ENCODE peak calls at places on chromosome 6, in ten cellular contexts. Z is heart right ventricle; S is Karpas-422; N is iPS DF 6.9; G is cardiac muscle cell; M is CD8-positive, alpha-beta T cell; A is thoracic aorta; U is NT2/D1; J is heart left ventricle; X is mucosa of descending colon. T is an unnamed sample. For H3K4me1, the result is how much of the 10 kb centered on the place peaks cover.

GRCh38 chr6:7578949-7579348 is 11.0 kb upstream of the SNRNP48 start:
- DNase-seq in Z (no peak), S (no peak), N (no peak), G (no peak), M (no peak), A (no peak), U (no peak), J (no peak), X (no peak), T (no peak)

GRCh38 chr6:169212897-169213813 is 40.5 kb downstream of the THBS2 start:
- DNase-seq in Z (peak), S (peak), N (peak), G (peak), M (peak), A (peak), U (peak), J (peak), X (peak), T (peak)

GRCh38 chr6:128186724-128187123 is 285.9 kb upstream of the THEMIS start:
- DNase-seq in Z (no peak), S (no peak), N (no peak), G (no peak), M (no peak), A (no peak), U (no peak), J (no peak), X (no peak), T (no peak)

GRCh38 chr6:144334150-144334708 is 49.1 kb downstream of the UTRN start:
- DNase-seq in Z (no peak), S (peak), N (no peak), G (no peak), M (peak), A (no peak), U (no peak), J (no peak), X (peak), T (no peak)

GRCh38 chr6:55713411-55713810 is 134.4 kb upstream of the HMGCLL1 start:
- DNase-seq in Z (no peak), S (no peak), N (no peak), G (no peak), M (no peak), A (no peak), U (no peak), J (no peak), X (peak), T (no peak)

GRCh38 chr6:142542704-142543233 is 241.0 kb downstream of the ADGRG6 start:
- DNase-seq in Z (peak), S (no peak), N (no peak), G (no peak), M (no peak), A (no peak), U (no peak), J (no peak), X (peak), T (no peak)

GRCh38 chr6:142902636-142903053 is 42.3 kb downstream of the HIVEP2 start:
- DNase-seq in Z (peak), S (no peak), N (no peak), G (peak), M (peak), A (no peak), U (no peak), J (peak), X (peak), T (no peak)

GRCh38 chr6:45376310-45377040 is 1.3 kb downstream of the SUPT3H start:
- DNase-seq in Z (no peak), S (no peak), N (no peak), G (peak), M (no peak), A (no peak), U (no peak), J (no peak), X (no peak), T (no peak)

GRCh38 chr6:3484240-3484639 is 27.4 kb upstream of the SLC22A23 start:
- DNase-seq in Z (no peak), S (no peak), N (no peak), G (no peak), M (no peak), A (no peak), U (no peak), J (no peak), X (no peak), T (no peak)

GRCh38 chr6:43255408-43256054 is 12.2 kb downstream of the TTBK1 start:
- DNase-seq in Z (no peak), S (no peak), N (no peak), G (no peak), M (no peak), A (no peak), U (no peak), J (no peak), X (no peak), T (no peak)

GRCh38 chr6:41705996-41706835 is 29.2 kb downstream of the TFEB start:
- DNase-seq in Z (peak), S (peak), N (peak), G (peak), M (peak), A (peak), U (peak), J (peak), X (peak), T (peak)

GRCh38 chr6:85323435-85324040 is 126.3 kb upstream of the NT5E start:
- DNase-seq in Z (peak), S (peak), N (peak), G (peak), M (peak), A (peak), U (peak), J (no peak), X (peak), T (peak)

GRCh38 chr6:131062245-131063027 is 609 bp downstream of the EPB41L2 start:
- DNase-seq in Z (no peak), S (no peak), N (no peak), G (peak), M (no peak), A (no peak), U (no peak), J (peak), X (no peak), T (peak)

GRCh38 chr6:19009769-19010168 is 622.6 kb downstream of the RNF144B start:
- DNase-seq in Z (no peak), S (no peak), N (no peak), G (no peak), M (no peak), A (no peak), U (no peak), J (no peak), X (no peak), T (no peak)

GRCh38 chr6:3773696-3774298 is 22.3 kb upstream of the PXDC1 start:
- DNase-seq in Z (no peak), S (no peak), N (no peak), G (no peak), M (no peak), A (no peak), U (no peak), J (no peak), X (peak), T (no peak)

GRCh38 chr6:18226451-18226850 is 37.9 kb downstream of the DEK start:
- DNase-seq in Z (no peak), S (no peak), N (no peak), G (no peak), M (no peak), A (no peak), U (no peak), J (no peak), X (no peak), T (no peak)

GRCh38 chr6:21999012-21999528 is 297.8 kb downstream of the PRL start:
- DNase-seq in Z (no peak), S (no peak), N (no peak), G (no peak), M (no peak), A (no peak), U (no peak), J (no peak), X (no peak), T (no peak)

GRCh38 chr6:34182751-34183531 is 37.1 kb upstream of the GRM4 start:
- DNase-seq in Z (no peak), S (no peak), N (no peak), G (no peak), M (peak), A (no peak), U (no peak), J (no peak), X (peak), T (no peak)

GRCh38 chr6:27592481-27593199 is 119.7 kb upstream of the ZNF184 start:
- DNase-seq in Z (no peak), S (peak), N (no peak), G (peak), M (no peak), A (no peak), U (no peak), J (no peak), X (peak), T (peak)

GRCh38 chr6:149223120-149223775 is 94.3 kb upstream of the TAB2 start:
- DNase-seq in Z (no peak), S (no peak), N (no peak), G (no peak), M (no peak), A (no peak), U (no peak), J (no peak), X (no peak), T (no peak)

GRCh38 chr6:116017546-116018276 is 43.0 kb downstream of the FRK start:
- DNase-seq in Z (no peak), S (no peak), N (no peak), G (no peak), M (no peak), A (no peak), U (no peak), J (no peak), X (no peak), T (no peak)

GRCh38 chr6:160737934-160738333 is 35.9 kb downstream of the PLG start:
- DNase-seq in Z (no peak), S (no peak), N (no peak), G (no peak), M (no peak), A (no peak), U (no peak), J (no peak), X (no peak), T (no peak)

GRCh38 chr6:161274488-161274858 is 612 bp upstream of the AGPAT4 start:
- DNase-seq in Z (no peak), S (no peak), N (no peak), G (no peak), M (no peak), A (no peak), U (no peak), J (no peak), X (no peak), T (no peak)

GRCh38 chr6:35452186-35453090 is at the start of gene FANCE:
- DNase-seq in Z (peak), S (peak), N (no peak), G (peak), M (peak), A (peak), U (peak), J (peak), X (peak), T (peak)

GRCh38 chr6:44676826-44677433 is 289.4 kb downstream of the CDC5L start:
- DNase-seq in Z (no peak), S (no peak), N (no peak), G (no peak), M (no peak), A (no peak), U (no peak), J (no peak), X (no peak), T (no peak)

GRCh38 chr6:119444642-119445557 is 95.3 kb upstream of the MAN1A1 start:
- DNase-seq in Z (no peak), S (no peak), N (no peak), G (no peak), M (no peak), A (no peak), U (no peak), J (no peak), X (no peak), T (no peak)

GRCh38 chr6:143336446-143337152 is 113.9 kb downstream of the ADAT2 start:
- DNase-seq in Z (no peak), S (no peak), N (no peak), G (no peak), M (no peak), A (no peak), U (no peak), J (no peak), X (no peak), T (no peak)

GRCh38 chr6:78999737-79000136 is 78.3 kb downstream of the PHIP start:
- DNase-seq in Z (no peak), S (no peak), N (no peak), G (no peak), M (no peak), A (no peak), U (no peak), J (no peak), X (no peak), T (no peak)

GRCh38 chr6:149443411-149444181 is 41.2 kb downstream of the ZC3H12D start:
- DNase-seq in Z (no peak), S (no peak), N (no peak), G (no peak), M (no peak), A (no peak), U (no peak), J (no peak), X (no peak), T (no peak)

GRCh38 chr6:151075527-151075926 is 164.2 kb upstream of the AKAP12 start:
- DNase-seq in Z (no peak), S (no peak), N (no peak), G (no peak), M (no peak), A (no peak), U (no peak), J (no peak), X (no peak), T (no peak)

GRCh38 chr6:34638834-34639736 is 57.5 kb downstream of the ILRUN start:
- DNase-seq in Z (no peak), S (no peak), N (no peak), G (peak), M (no peak), A (no peak), U (no peak), J (no peak), X (no peak), T (no peak)

GRCh38 chr6:9428416-9429172 is 986.3 kb downstream of the TFAP2A start:
- DNase-seq in Z (no peak), S (no peak), N (no peak), G (no peak), M (no peak), A (no peak), U (no peak), J (no peak), X (no peak), T (no peak)

GRCh38 chr6:118877806-118878205 is 16.1 kb upstream of the ASF1A start:
- DNase-seq in Z (no peak), S (no peak), N (no peak), G (no peak), M (no peak), A (no peak), U (no peak), J (no peak), X (no peak), T (no peak)

GRCh38 chr6:162899148-162899547 is 171.4 kb downstream of the PACRG start:
- DNase-seq in Z (no peak), S (no peak), N (no peak), G (no peak), M (no peak), A (no peak), U (no peak), J (no peak), X (no peak), T (no peak)

GRCh38 chr6:842141-842540 is 149.2 kb upstream of the EXOC2 start:
- DNase-seq in Z (no peak), S (no peak), N (no peak), G (peak), M (no peak), A (no peak), U (no peak), J (no peak), X (peak), T (no peak)

GRCh38 chr6:73234732-73235131 is 9.4 kb upstream of the KHDC1L start:
- DNase-seq in Z (no peak), S (no peak), N (no peak), G (no peak), M (no peak), A (no peak), U (no peak), J (no peak), X (no peak), T (no peak)

GRCh38 chr6:73227606-73228255 is 2.4 kb upstream of the KHDC1L start:
- DNase-seq in Z (no peak), S (no peak), N (no peak), G (no peak), M (no peak), A (no peak), U (no peak), J (no peak), X (no peak), T (no peak)

GRCh38 chr6:73231986-73232391 is 6.7 kb upstream of the KHDC1L start:
- DNase-seq in Z (no peak), S (peak), N (no peak), G (no peak), M (no peak), A (no peak), U (no peak), J (no peak), X (no peak), T (no peak)

GRCh38 chr6:73236147-73236750 is 11.0 kb upstream of the KHDC1L start:
- DNase-seq in Z (no peak), S (no peak), N (no peak), G (no peak), M (no peak), A (no peak), U (no peak), J (no peak), X (no peak), T (no peak)

GRCh38 chr6:73233048-73233447 is 7.8 kb upstream of the KHDC1L start:
- DNase-seq in Z (no peak), S (no peak), N (no peak), G (no peak), M (no peak), A (no peak), U (no peak), J (no peak), X (no peak), T (no peak)
- H3K4me1 ChIP-seq in Z (under half), S (under half), N (under half), G (under half), M (under half), A (under half), U (under half), J (under half), X (under half), T (under half)

GRCh38 chr6:53751417-53751816 is 43.4 kb upstream of the LRRC1 start:
- DNase-seq in Z (no peak), S (no peak), N (no peak), G (no peak), M (no peak), A (no peak), U (no peak), J (no peak), X (no peak), T (no peak)
- H3K4me1 ChIP-seq in Z (under half), S (under half), N (under half), G (under half), M (under half), A (under half), U (under half), J (under half), X (under half), T (under half)

DNA sequence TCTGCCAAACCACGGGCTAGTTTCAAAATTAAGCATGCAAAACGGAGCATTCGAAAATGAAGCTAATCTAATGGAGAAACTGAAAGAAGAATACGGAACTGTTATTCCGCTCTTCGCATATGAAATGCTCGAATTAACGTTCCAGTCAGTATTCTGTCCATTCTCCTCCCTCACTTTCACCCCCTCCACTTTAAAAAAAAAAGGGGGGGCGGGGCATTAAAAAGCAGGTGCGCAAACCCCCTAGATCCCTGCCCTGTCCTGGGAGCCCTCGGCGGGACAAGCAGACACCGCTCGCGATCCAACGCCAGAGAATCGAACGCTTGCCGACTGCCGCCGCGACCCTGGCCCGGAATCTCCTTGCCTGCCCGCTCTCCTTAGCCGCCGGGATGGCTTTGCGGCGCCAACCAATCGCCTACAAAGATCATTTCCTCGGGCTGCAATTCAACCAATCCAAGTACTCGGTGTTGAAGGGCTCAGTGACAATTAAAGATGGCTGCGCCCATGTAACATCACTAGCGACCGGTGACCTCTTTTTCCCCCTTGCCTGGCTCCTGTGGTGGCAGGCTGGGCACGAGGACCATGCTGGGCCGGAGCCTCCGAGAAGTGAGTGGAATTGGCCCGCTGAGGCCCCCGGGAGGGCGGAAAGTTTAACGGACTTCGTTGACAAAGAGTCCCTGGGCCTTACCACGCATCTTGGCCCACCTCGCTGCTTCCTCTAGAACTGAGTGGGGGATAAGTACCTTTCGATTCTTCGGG is at the start of the genes QRSL1 and RTN4IP1:
- DNase-seq in Z (peak), S (peak), N (peak), G (peak), M (peak), A (peak), U (peak), J (peak), X (peak), T (peak)
- H3K4me1 ChIP-seq in Z (under half), S (half or more), N (under half), G (under half), M (under half), A (under half), U (under half), J (under half), X (under half), T (under half)

DNA sequence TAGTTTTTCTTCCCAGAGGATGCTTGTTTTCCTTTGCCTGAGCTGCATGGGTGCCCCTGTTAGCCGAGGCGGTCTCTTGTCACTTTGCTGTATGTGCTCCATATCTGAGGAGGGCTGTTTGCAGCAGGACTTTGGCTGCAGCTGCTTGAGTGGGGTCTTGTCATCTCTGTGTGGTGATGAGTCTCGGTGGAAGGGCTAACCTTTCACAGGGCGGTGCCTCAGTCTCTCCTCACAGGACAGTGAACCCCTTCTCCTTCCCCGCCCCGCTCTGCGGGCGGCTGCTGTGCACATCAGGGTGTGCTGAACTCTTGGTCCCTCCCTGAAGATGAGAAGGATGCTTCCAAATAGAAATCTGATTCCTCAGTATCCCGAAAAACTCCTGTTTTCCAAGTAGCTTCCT is 75.1 kb downstream of the SYNJ2 start:
- DNase-seq in Z (no peak), S (no peak), N (no peak), G (no peak), M (no peak), A (no peak), U (no peak), J (peak), X (no peak), T (no peak)
- H3K4me1 ChIP-seq in Z (under half), S (under half), N (under half), G (under half), M (under half), A (under half), U (under half), J (under half), X (under half), T (under half)

DNA sequence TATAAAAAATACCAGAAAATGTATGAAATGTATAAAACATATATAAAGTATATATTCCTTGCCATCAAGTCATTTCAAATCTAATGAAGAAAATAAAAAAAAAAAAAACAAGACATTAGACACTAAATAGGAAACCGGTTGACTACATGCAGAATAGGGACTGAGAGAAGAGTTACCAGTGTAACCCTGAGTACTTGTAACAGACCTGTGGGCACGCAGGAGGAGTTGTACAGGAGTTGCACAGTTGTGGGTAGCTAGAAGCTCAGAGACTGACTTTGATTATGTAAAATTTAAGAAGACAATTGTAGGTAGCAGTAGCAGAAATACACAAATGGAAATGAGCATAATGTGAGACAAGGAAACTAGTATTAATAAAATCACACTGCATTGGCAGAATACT is 112.4 kb upstream of the DST start:
- DNase-seq in Z (no peak), S (no peak), N (no peak), G (no peak), M (no peak), A (no peak), U (no peak), J (no peak), X (no peak), T (no peak)
- H3K4me1 ChIP-seq in Z (half or more), S (under half), N (under half), G (under half), M (under half), A (under half), U (under half), J (half or more), X (under half), T (under half)

GRCh38 chr6:107122748-107123147 is 7.4 kb upstream of the BEND3 start:
- DNase-seq in Z (no peak), S (no peak), N (no peak), G (no peak), M (no peak), A (no peak), U (no peak), J (no peak), X (no peak), T (no peak)

GRCh38 chr6:107121266-107121665 is 6.0 kb upstream of the BEND3 start:
- DNase-seq in Z (no peak), S (peak), N (no peak), G (no peak), M (no peak), A (no peak), U (no peak), J (no peak), X (no peak), T (no peak)

GRCh38 chr6:107121964-107122495 is 6.7 kb upstream of the BEND3 start:
- DNase-seq in Z (no peak), S (no peak), N (no peak), G (no peak), M (no peak), A (no peak), U (no peak), J (no peak), X (peak), T (no peak)

GRCh38 chr6:107125771-107126170 is 10.5 kb upstream of the BEND3 start:
- DNase-seq in Z (no peak), S (no peak), N (no peak), G (no peak), M (no peak), A (no peak), U (no peak), J (no peak), X (no peak), T (no peak)

GRCh38 chr6:107123501-107123900 is 8.2 kb upstream of the BEND3 start:
- DNase-seq in Z (no peak), S (no peak), N (no peak), G (no peak), M (no peak), A (no peak), U (no peak), J (no peak), X (no peak), T (no peak)
- H3K4me1 ChIP-seq in Z (under half), S (under half), N (under half), G (under half), M (under half), A (under half), U (under half), J (under half), X (under half), T (under half)